ENCODE peak calls at places on chromosome 6, in eight cellular contexts. G is IMR-90, S is A549, I is HCT116, X is HepG2, M is K562, Z is GM12878, J is SK-N-SH. N is an unnamed sample.

GRCh38 chr6:75812560-75812959 is 63.5 kb downstream of the MYO6 start:
- DNase-seq in Z (no peak), G (no peak), M (no peak), S (no peak), X (no peak), J (no peak), I (no peak), N (no peak)

GRCh38 chr6:82057846-82058554 is 189.5 kb downstream of the IBTK start:
- DNase-seq in G (peak; percentile 57), M (no peak), Z (no peak), J (no peak), I (no peak), X (no peak), S (no peak), N (no peak)

GRCh38 chr6:146901940-146902816 is 302.0 kb upstream of the STXBP5 start:
- DNase-seq in G (peak; percentile 23), S (no peak), X (peak; percentile 10), Z (no peak), J (no peak), M (no peak), I (no peak), N (no peak)

GRCh38 chr6:90168693-90169131 is 127.9 kb downstream of the BACH2 start:
- DNase-seq in Z (no peak), I (no peak), G (peak; percentile 79), X (no peak), S (no peak), M (no peak), J (no peak), N (no peak)

GRCh38 chr6:133590814-133591213 is 298.1 kb upstream of the TCF21 start:
- DNase-seq in X (no peak), Z (no peak), S (peak; percentile 76), M (no peak), J (no peak), G (peak; percentile 41), I (no peak), N (no peak)

GRCh38 chr6:149357726-149358538 is 40.4 kb downstream of the TAB2 start:
- DNase-seq in I (no peak), X (no peak), J (no peak), S (no peak), Z (no peak), M (no peak), G (peak; percentile 17), N (no peak)

GRCh38 chr6:47174502-47175023 is 132.4 kb upstream of the ADGRF1 start:
- DNase-seq in Z (no peak), J (no peak), X (peak; percentile 41), S (no peak), G (no peak), I (no peak), M (no peak), N (no peak)

GRCh38 chr6:63897459-63897858 is 261.9 kb downstream of the PHF3 start:
- DNase-seq in J (no peak), S (no peak), I (no peak), X (no peak), G (peak; percentile 86), M (no peak), Z (no peak), N (no peak)

GRCh38 chr6:28719275-28719940 is 193.7 kb downstream of the GPX5 start:
- DNase-seq in S (peak; percentile 85), J (no peak), X (peak; percentile 35), Z (no peak), M (peak; percentile 63), G (peak; percentile 50), I (peak; percentile 67), N (peak; percentile 88)

GRCh38 chr6:42404494-42404893 is 47.2 kb downstream of the TRERF1 start:
- DNase-seq in I (peak; percentile 82), M (peak; percentile 81), X (no peak), G (peak; percentile 68), S (peak; percentile 53), J (no peak), Z (no peak), N (no peak)

GRCh38 chr6:90288404-90288803 is 8.2 kb downstream of the BACH2 start:
- DNase-seq in G (peak; percentile 15), I (no peak), Z (no peak), X (no peak), S (no peak), M (no peak), J (no peak), N (no peak)

GRCh38 chr6:95785785-95786184 is 208.4 kb downstream of the MANEA start:
- DNase-seq in S (no peak), G (no peak), J (no peak), Z (no peak), M (no peak), I (no peak), X (no peak), N (no peak)

GRCh38 chr6:159105716-159106115 is 60.9 kb upstream of the TAGAP start:
- DNase-seq in J (no peak), M (no peak), S (no peak), G (no peak), I (no peak), Z (no peak), X (no peak), N (no peak)

GRCh38 chr6:141963543-141964295 is 169.0 kb upstream of the GJE1 start:
- DNase-seq in J (no peak), G (peak; percentile 35), X (no peak), M (no peak), S (no peak), I (no peak), Z (no peak), N (no peak)

GRCh38 chr6:3272911-3273547 is 14.3 kb downstream of the PSMG4 start:
- DNase-seq in S (no peak), I (no peak), X (no peak), M (no peak), G (no peak), J (no peak), Z (no peak), N (no peak)

GRCh38 chr6:166527849-166528248 is 58.6 kb downstream of the RAMACL start:
- DNase-seq in J (no peak), I (no peak), X (no peak), M (no peak), G (no peak), S (no peak), Z (no peak), N (no peak)

GRCh38 chr6:26553264-26553738 is 15.1 kb downstream of the HMGN4 start:
- DNase-seq in J (peak; percentile 74), X (peak; percentile 78), M (peak; percentile 85), G (peak; percentile 75), I (peak; percentile 69), Z (no peak), S (peak; percentile 69), N (peak; percentile 93)

GRCh38 chr6:38725414-38726183 is 10.5 kb downstream of the DNAH8 start:
- DNase-seq in I (no peak), X (no peak), J (no peak), G (no peak), S (no peak), Z (peak; percentile 16), M (no peak), N (no peak)

GRCh38 chr6:36755435-36756348 is 58.1 kb downstream of the RAB44 start:
- DNase-seq in S (peak; percentile 25), M (no peak), J (no peak), Z (peak; percentile 91), I (no peak), G (peak; percentile 72), X (peak; percentile 40), N (no peak)

GRCh38 chr6:43749461-43749860 is 20.6 kb upstream of the VEGFA start:
- DNase-seq in J (no peak), Z (no peak), X (no peak), M (no peak), S (no peak), I (no peak), G (no peak), N (no peak)

GRCh38 chr6:57423468-57423867 is 106.0 kb downstream of the PRIM2 start:
- DNase-seq in X (no peak), G (no peak), M (no peak), Z (no peak), S (no peak), J (no peak), I (no peak), N (no peak)

GRCh38 chr6:169072127-169073042 is 181.3 kb downstream of the THBS2 start:
- DNase-seq in G (no peak), I (no peak), Z (no peak), M (no peak), X (no peak), J (no peak), S (no peak), N (no peak)
- TF ChIP-seq RAD21 in G (no peak), I (no peak), Z (no peak), M (no peak), X (no peak), J (no peak), S (no peak), N (no peak)

DNA sequence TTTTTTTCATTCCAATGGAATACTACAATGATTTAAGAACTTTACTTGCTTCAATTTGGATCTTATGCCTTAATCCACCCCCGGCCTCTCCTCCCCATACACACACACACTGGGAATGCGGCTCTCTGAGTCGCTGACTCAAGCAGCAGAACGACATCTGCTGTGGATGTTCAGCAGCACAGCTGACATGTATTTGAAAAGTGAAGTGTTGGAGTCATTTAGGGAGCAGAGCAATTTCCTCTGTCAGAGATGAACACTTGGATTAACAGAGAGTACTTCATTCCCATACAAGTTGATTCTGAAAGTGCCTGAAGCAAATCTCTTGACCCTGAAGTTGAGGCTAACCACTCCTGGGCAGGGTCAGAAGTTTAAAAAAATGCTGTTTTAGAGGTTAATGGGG is 27.9 kb upstream of the LAMA4 start:
- DNase-seq in G (peak; percentile 97), Z (no peak), X (no peak), M (no peak), I (no peak), J (peak; percentile 53), S (peak; percentile 25), N (no peak)
- TF ChIP-seq RAD21 in G (peak; percentile 68), Z (no peak), X (no peak), M (no peak), I (no peak), J (peak; percentile 75), S (peak; percentile 7), N (peak; percentile 5)

GRCh38 chr6:20172842-20173456 is 39.3 kb downstream of the MBOAT1 start:
- DNase-seq in I (no peak), M (no peak), J (no peak), Z (no peak), S (no peak), X (no peak), G (no peak), N (no peak)
- TF ChIP-seq RAD21 in I (no peak), M (no peak), J (no peak), Z (no peak), S (no peak), X (no peak), G (no peak), N (no peak)

GRCh38 chr6:157943964-157944283 is 37.7 kb upstream of the SYNJ2 start:
- DNase-seq in M (no peak), I (no peak), G (no peak), J (no peak), Z (no peak), X (no peak), S (no peak), N (no peak)

GRCh38 chr6:157943249-157943963 is 38.3 kb upstream of the SYNJ2 start:
- DNase-seq in X (no peak), G (no peak), M (no peak), J (no peak), I (no peak), S (no peak), Z (no peak), N (no peak)

GRCh38 chr6:157946053-157946617 is 35.5 kb upstream of the SYNJ2 start:
- DNase-seq in M (no peak), Z (no peak), G (no peak), J (no peak), S (no peak), X (no peak), I (no peak), N (no peak)

GRCh38 chr6:157946865-157947532 is 34.7 kb upstream of the SYNJ2 start:
- DNase-seq in X (peak; percentile 41), J (peak; percentile 40), Z (peak; percentile 9), S (peak; percentile 33), M (peak; percentile 64), G (peak; percentile 10), I (no peak), N (no peak)

GRCh38 chr6:157944983-157945931 is 36.4 kb upstream of the SYNJ2 start:
- DNase-seq in J (no peak), G (peak; percentile 71), S (no peak), M (no peak), Z (no peak), X (no peak), I (no peak), N (no peak)
- TF ChIP-seq RAD21 in J (no peak), G (no peak), S (no peak), M (no peak), Z (no peak), X (no peak), I (no peak), N (no peak)

N was measured in H1.